ENCODE peak calls at places on chromosomes 12 and 14, in four cellular contexts. A, V, X and S are unnamed samples.

GRCh38 chr14:54600685-54601084 is 33.8 kb downstream of the SAMD4A start:
- DNase-seq in A (no peak), V (peak; percentile 63), X (no peak), S (no peak)

GRCh38 chr12:57476162-57476992 is 3.3 kb downstream of the ARHGAP9 start:
- DNase-seq in A (no peak), V (no peak), X (no peak), S (peak; percentile 78)

GRCh38 chr14:59254146-59254910 is 65.9 kb downstream of the DAAM1 start:
- DNase-seq in A (no peak), V (peak; percentile 94), X (peak; percentile 80), S (no peak)

GRCh38 chr12:112936927-112937326 is 1.3 kb upstream of the OAS3 start:
- DNase-seq in A (no peak), V (no peak), X (no peak), S (no peak)

GRCh38 chr14:58082011-58082410 is 70.0 kb downstream of the ARMH4 start:
- DNase-seq in A (no peak), V (no peak), X (no peak), S (no peak)

GRCh38 chr12:13961983-13962382 is 19.4 kb downstream of the GRIN2B start:
- DNase-seq in A (no peak), V (no peak), X (no peak), S (no peak)

GRCh38 chr14:89701079-89702043 is 253.2 kb downstream of the EFCAB11 start:
- DNase-seq in A (peak; percentile 68), V (peak; percentile 71), X (peak; percentile 88), S (peak; percentile 89)

GRCh38 chr14:80213602-80214001 is 2.3 kb upstream of the DIO2 start:
- DNase-seq in A (peak; percentile 90), V (peak; percentile 87), X (no peak), S (peak; percentile 46)

GRCh38 chr14:102421366-102422057 is 58.8 kb downstream of the TECPR2 start:
- DNase-seq in A (no peak), V (no peak), X (no peak), S (no peak)

GRCh38 chr14:101869217-101869616 is 95.2 kb upstream of the DYNC1H1 start:
- DNase-seq in A (no peak), V (no peak), X (no peak), S (no peak)

GRCh38 chr14:38959021-38959420 is 144.0 kb downstream of the SEC23A start:
- DNase-seq in A (no peak), V (no peak), X (no peak), S (no peak)

GRCh38 chr12:117143008-117143532 is 43.9 kb upstream of the TESC start:
- DNase-seq in A (no peak), V (no peak), X (no peak), S (peak; percentile 81)

GRCh38 chr14:105012171-105012985 is 8.5 kb downstream of the CDCA4 start:
- DNase-seq in A (no peak), V (no peak), X (no peak), S (no peak)

GRCh38 chr12:20588057-20588456 is 107.1 kb upstream of the SLCO1C1 start:
- DNase-seq in A (no peak), V (no peak), X (no peak), S (no peak)

GRCh38 chr14:24802236-24802635 is 168.2 kb upstream of the GZMB start:
- DNase-seq in A (no peak), V (no peak), X (no peak), S (no peak)

GRCh38 chr14:56004807-56005579 is 113.2 kb upstream of the PELI2 start:
- DNase-seq in A (peak; percentile 52), V (peak; percentile 91), X (peak; percentile 70), S (peak; percentile 69)

GRCh38 chr14:80489513-80489912 is 278.2 kb upstream of the DIO2 start:
- DNase-seq in A (no peak), V (no peak), X (no peak), S (no peak)

GRCh38 chr12:110537605-110538409 is 35.7 kb downstream of the RAD9B start:
- DNase-seq in A (no peak), V (no peak), X (no peak), S (no peak)

GRCh38 chr12:74537126-74537706 is 419 bp upstream of the ATXN7L3B start:
- DNase-seq in A (peak; percentile 88), V (peak; percentile 72), X (no peak), S (peak; percentile 73)

GRCh38 chr12:76790564-76791552 is 26.9 kb downstream of the ZDHHC17 start:
- DNase-seq in A (peak; percentile 69), V (peak; percentile 37), X (no peak), S (peak; percentile 25)

GRCh38 chr12:92047058-92047826 is 98.4 kb downstream of the BTG1 start:
- DNase-seq in A (no peak), V (no peak), X (no peak), S (no peak)

GRCh38 chr14:100761481-100761880 is 34.8 kb downstream of the DLK1 start:
- DNase-seq in A (no peak), V (peak; percentile 49), X (no peak), S (no peak)

GRCh38 chr12:57777367-57777766 is 5.0 kb downstream of the EEF1AKMT3 start:
- DNase-seq in A (no peak), V (no peak), X (no peak), S (no peak)

GRCh38 chr14:64581363-64581762 is 31.6 kb downstream of the PPP1R36 start:
- DNase-seq in A (no peak), V (no peak), X (no peak), S (no peak)

GRCh38 chr12:70560671-70561070 is 76.6 kb downstream of the PTPRB start:
- DNase-seq in A (no peak), V (no peak), X (no peak), S (no peak)

GRCh38 chr12:113295846-113296556 is 38.9 kb downstream of the SLC8B1 start:
- DNase-seq in A (no peak), V (no peak), X (no peak), S (no peak)

GRCh38 chr14:92704036-92704804 is 44.2 kb downstream of the LGMN start:
- DNase-seq in A (peak; percentile 66), V (no peak), X (no peak), S (peak; percentile 93)

GRCh38 chr12:49939707-49940106 is 10.8 kb upstream of the AQP2 start:
- DNase-seq in A (no peak), V (no peak), X (no peak), S (no peak)

GRCh38 chr12:78375461-78375860 is 489.1 kb upstream of the SYT1 start:
- DNase-seq in A (no peak), V (no peak), X (no peak), S (no peak)

GRCh38 chr12:78260976-78261375 is 430.3 kb downstream of the NAV3 start:
- DNase-seq in A (no peak), V (no peak), X (no peak), S (no peak)

GRCh38 chr14:70666364-70666691 is 24.6 kb downstream of the TTC9 start:
- DNase-seq in A (no peak), V (no peak), X (no peak), S (no peak)

GRCh38 chr14:69012251-69012953 is 33.3 kb upstream of the ACTN1 start:
- DNase-seq in A (no peak), V (peak; percentile 55), X (no peak), S (no peak)

GRCh38 chr14:54549862-54550261 is 17.1 kb upstream of the SAMD4A start:
- DNase-seq in A (peak; percentile 70), V (no peak), X (no peak), S (no peak)

GRCh38 chr12:113974006-113974405 is 7.9 kb upstream of the RBM19 start:
- DNase-seq in A (no peak), V (no peak), X (no peak), S (no peak)

GRCh38 chr12:49869816-49870500 is 27.1 kb upstream of the BCDIN3D start:
- DNase-seq in A (no peak), V (no peak), X (peak; percentile 57), S (no peak)

GRCh38 chr12:53097564-53098353 is at the start of gene IGFBP6:
- DNase-seq in A (peak; percentile 78), V (peak; percentile 24), X (no peak), S (peak; percentile 53)

GRCh38 chr12:53097207-53097563 is 282 bp upstream of the IGFBP6 start:
- DNase-seq in A (no peak), V (peak; percentile 37), X (no peak), S (no peak)

GRCh38 chr12:53096089-53096741 is 1.3 kb upstream of the IGFBP6 start:
- DNase-seq in A (no peak), V (peak; percentile 82), X (peak; percentile 92), S (no peak)

GRCh38 chr12:53098354-53098981 is 1.0 kb downstream of the IGFBP6 start:
- DNase-seq in A (no peak), V (peak; percentile 39), X (peak; percentile 82), S (no peak)

GRCh38 chr12:53096761-53097160 is 706 bp upstream of the IGFBP6 start:
- DNase-seq in A (no peak), V (no peak), X (no peak), S (no peak)
- H3K4me3 ChIP-seq in A (no peak overlapping the region), V (peak overlapping the region; percentile 59), X (peak overlapping the region; percentile 69), S (no peak overlapping the region)

GRCh38 chr12:34598352-34598827 is 576.1 kb downstream of the ALG10 start:
- DNase-seq in A (no peak), V (no peak), X (peak; percentile 30), S (no peak)
- H3K4me3 ChIP-seq in A (no peak overlapping the region), V (no peak overlapping the region), X (no peak overlapping the region), S (no peak overlapping the region)

GRCh38 chr14:33676135-33676566 is 274.7 kb downstream of the EGLN3 start:
- DNase-seq in A (peak; percentile 98), V (peak; percentile 58), X (no peak), S (peak; percentile 22)
- H3K4me3 ChIP-seq in A (peak overlapping the region; percentile 57), V (no peak overlapping the region), X (peak overlapping the region; percentile 11), S (no peak overlapping the region)

GRCh38 chr12:121468451-121468850 is 68.5 kb downstream of the RNF34 start:
- DNase-seq in A (no peak), V (no peak), X (no peak), S (no peak)
- H3K4me3 ChIP-seq in A (peak overlapping the region; percentile 79), V (no peak overlapping the region), X (no peak overlapping the region), S (no peak overlapping the region)

GRCh38 chr12:104411826-104412626 is 44.7 kb upstream of the CHST11 start:
- DNase-seq in A (no peak), V (peak; percentile 39), X (no peak), S (no peak)
- H3K4me3 ChIP-seq in A (no peak overlapping the region), V (no peak overlapping the region), X (no peak overlapping the region), S (no peak overlapping the region)

DNA sequence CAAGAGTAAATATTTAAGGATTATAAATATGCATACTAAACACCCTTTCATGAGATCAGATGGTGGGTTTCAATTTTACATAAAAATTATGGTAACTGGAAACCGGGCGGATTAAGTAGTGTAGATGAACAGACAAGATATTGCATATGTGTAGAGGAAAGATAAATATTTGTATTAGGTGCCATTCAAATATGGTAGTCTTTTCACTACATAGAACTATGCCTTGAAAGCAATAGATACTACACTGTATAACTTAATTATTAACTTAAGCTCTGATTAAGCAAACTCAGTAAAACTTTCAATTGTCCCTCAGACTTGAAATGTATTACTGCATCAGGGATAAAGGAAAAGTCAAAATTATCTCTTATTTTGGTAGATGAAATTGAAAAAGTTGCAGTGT is 1.9 kb downstream of the PTPN21 start:
- DNase-seq in A (no peak), V (no peak), X (no peak), S (no peak)
- H3K4me3 ChIP-seq in A (no peak overlapping the region), V (peak overlapping the region; percentile 78), X (no peak overlapping the region), S (no peak overlapping the region)